ENCODE peak calls at places on chromosomes 16 and 17, in five cellular contexts. P is nephron progenitor cell; M is omental fat pad; Z is activated CD8-positive, alpha-beta T cell treated with anti-CD3 and anti-CD28 coated beads for 36 hours; X is A549. C is an unnamed sample.

GRCh38 chr17:14736631-14737030 is 435.8 kb downstream of the HS3ST3B1 start:
- DNase-seq in P (no peak), X (no peak), Z (no peak), M (no peak), C (no peak)

GRCh38 chr16:51039638-51040331 is 111.3 kb downstream of the SALL1 start:
- DNase-seq in P (no peak), M (no peak), Z (no peak), X (no peak), C (no peak)

GRCh38 chr17:78517421-78517820 is 59.8 kb downstream of the DNAH17 start:
- DNase-seq in X (no peak), M (no peak), P (no peak), Z (no peak), C (no peak)

GRCh38 chr17:13346081-13346533 is 255.6 kb downstream of the HS3ST3A1 start:
- DNase-seq in P (no peak), M (no peak), Z (no peak), X (no peak), C (no peak)

GRCh38 chr16:9003322-9003721 is 39.6 kb upstream of the USP7 start:
- DNase-seq in Z (no peak), X (no peak), P (no peak), M (no peak), C (no peak)

GRCh38 chr17:27751622-27752490 is 48.5 kb downstream of the NOS2 start:
- DNase-seq in X (no peak), P (no peak), Z (no peak), M (no peak), C (no peak)

GRCh38 chr16:56625943-56626654 is 518 bp downstream of the MT1E start:
- DNase-seq in Z (no peak), P (no peak), X (no peak), M (no peak), C (no peak)

GRCh38 chr17:63996430-63997182 is 1.5 kb upstream of the PRR29 start:
- DNase-seq in X (no peak), P (no peak), M (no peak), Z (no peak), C (no peak)

GRCh38 chr17:64178011-64178825 is 48.3 kb upstream of the ERN1 start:
- DNase-seq in X (no peak), Z (no peak), M (no peak), P (no peak), C (no peak)

GRCh38 chr16:70750893-70751467 is 50.0 kb downstream of the VAC14 start:
- DNase-seq in X (peak), M (peak), Z (no peak), P (no peak), C (no peak)

GRCh38 chr17:79620207-79621038 is 9.6 kb upstream of the RBFOX3 start:
- DNase-seq in P (no peak), X (no peak), Z (no peak), M (peak), C (no peak)

GRCh38 chr17:17205368-17206148 is 575 bp downstream of the PLD6 start:
- DNase-seq in Z (peak), M (peak), X (peak), P (no peak), C (no peak)

GRCh38 chr17:50560931-50561750 is 626 bp downstream of the CACNA1G start:
- DNase-seq in M (no peak), X (no peak), P (peak), Z (peak), C (no peak)

GRCh38 chr16:4679854-4680636 is 13.3 kb upstream of the NUDT16L1 start:
- DNase-seq in P (no peak), Z (peak), M (peak), X (no peak), C (no peak)

GRCh38 chr16:29811896-29812665 is at the start of gene PRRT2:
- DNase-seq in P (peak), M (no peak), Z (peak), X (no peak), C (peak)

GRCh38 chr16:17177968-17178880 is 292.5 kb downstream of the XYLT1 start:
- DNase-seq in X (no peak), P (no peak), M (no peak), Z (no peak), C (no peak)

GRCh38 chr17:42865638-42866094 is 14.7 kb downstream of the AOC3 start:
- DNase-seq in P (no peak), M (no peak), X (no peak), Z (no peak), C (no peak)

GRCh38 chr17:58991718-58992331 is 114.9 kb downstream of the TRIM37 start:
- DNase-seq in M (no peak), P (no peak), Z (no peak), X (peak), C (no peak)

GRCh38 chr17:63140255-63140654 is 174.2 kb downstream of the TANC2 start:
- DNase-seq in Z (peak), P (no peak), M (no peak), X (no peak), C (no peak)

GRCh38 chr16:87138316-87138715 is 178.9 kb downstream of the C16orf95 start:
- DNase-seq in Z (no peak), M (no peak), X (no peak), P (no peak), C (no peak)

GRCh38 chr16:4944333-4945281 is 7.7 kb upstream of the PPL start:
- DNase-seq in Z (peak), P (no peak), X (peak), M (peak), C (no peak)

GRCh38 chr17:79851461-79851817 is 12.2 kb upstream of the CBX4 start:
- DNase-seq in Z (no peak), M (no peak), P (no peak), X (peak), C (no peak)

DNA sequence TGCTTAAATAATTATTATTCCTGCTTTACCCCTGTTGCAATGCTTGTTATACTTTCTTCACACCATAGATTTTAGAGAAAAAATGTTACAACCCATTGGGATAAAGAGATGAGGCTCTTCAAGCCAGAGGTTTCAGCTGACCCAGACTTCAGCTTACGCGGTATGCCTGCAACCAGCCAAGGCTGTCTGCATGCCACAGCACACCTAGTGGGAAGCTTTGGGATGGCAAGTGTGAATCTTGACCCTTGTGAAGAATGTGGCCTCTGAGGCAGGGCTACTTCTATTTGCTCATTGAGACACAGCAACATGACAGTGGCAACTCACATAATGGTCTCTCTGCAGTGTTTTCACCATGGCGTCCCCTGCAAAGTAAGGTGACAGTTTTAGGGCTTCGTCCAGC is 193.9 kb upstream of the PIRT start:
- DNase-seq in M (no peak), P (peak), Z (no peak), X (peak), C (no peak)
- TF ChIP-seq CTCF in M (no peak), P (peak), Z (no peak), X (no peak), C (peak)

DNA sequence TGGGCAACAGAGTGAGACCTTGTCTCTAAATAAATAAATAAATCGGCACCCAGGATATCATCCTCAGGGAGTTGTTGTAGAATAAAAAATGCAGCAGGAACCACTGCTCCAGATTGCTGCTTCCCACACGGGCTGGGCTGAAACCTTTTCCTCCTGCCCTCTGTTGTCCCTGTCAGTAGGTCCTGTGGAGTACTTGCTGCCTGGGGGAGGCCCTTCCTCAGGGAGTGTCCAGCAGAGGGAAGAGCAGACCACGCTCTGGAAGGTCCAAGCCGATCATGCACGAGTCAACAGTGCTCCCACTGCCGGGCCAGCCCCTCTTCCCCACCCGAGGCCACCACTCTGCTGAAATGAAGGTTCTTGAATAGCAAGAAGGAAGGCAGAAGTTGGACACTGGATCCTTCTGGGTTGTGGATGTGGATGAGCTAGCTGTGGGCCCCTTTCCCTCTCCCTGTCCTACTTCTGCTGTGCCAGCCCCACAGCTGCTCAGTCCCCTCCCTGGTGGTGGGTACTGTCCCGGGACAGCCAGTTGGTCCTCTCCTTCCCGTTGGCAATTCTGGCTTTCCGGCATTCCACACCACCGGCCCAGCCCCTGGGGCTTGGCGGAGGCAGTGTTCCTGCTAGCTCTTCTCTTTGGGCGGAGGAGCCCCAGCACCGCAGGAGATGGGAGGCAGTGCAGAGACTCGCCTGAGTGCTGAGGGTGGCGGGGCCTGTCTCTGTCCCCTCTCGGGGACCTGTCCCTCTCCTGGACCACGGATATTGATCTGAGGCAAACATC is 10.8 kb downstream of the CDK5R1 start:
- DNase-seq in Z (no peak), X (peak), M (no peak), P (no peak), C (no peak)
- TF ChIP-seq CTCF in Z (no peak), X (no peak), M (no peak), P (no peak), C (no peak)

GRCh38 chr16:85028638-85029412 is 1.2 kb downstream of the KIAA0513 start:
- DNase-seq in M (no peak), X (no peak), Z (peak), P (no peak), C (no peak)

GRCh38 chr16:85027349-85027967 is at the start of gene KIAA0513:
- DNase-seq in M (peak), P (peak), Z (peak), X (peak), C (peak)

GRCh38 chr16:85026696-85027095 is 899 bp upstream of the KIAA0513 start:
- DNase-seq in M (no peak), Z (no peak), P (no peak), X (no peak), C (no peak)

GRCh38 chr16:85029413-85029794 is 1.8 kb downstream of the KIAA0513 start:
- DNase-seq in M (no peak), Z (peak), P (no peak), X (no peak), C (no peak)

DNA sequence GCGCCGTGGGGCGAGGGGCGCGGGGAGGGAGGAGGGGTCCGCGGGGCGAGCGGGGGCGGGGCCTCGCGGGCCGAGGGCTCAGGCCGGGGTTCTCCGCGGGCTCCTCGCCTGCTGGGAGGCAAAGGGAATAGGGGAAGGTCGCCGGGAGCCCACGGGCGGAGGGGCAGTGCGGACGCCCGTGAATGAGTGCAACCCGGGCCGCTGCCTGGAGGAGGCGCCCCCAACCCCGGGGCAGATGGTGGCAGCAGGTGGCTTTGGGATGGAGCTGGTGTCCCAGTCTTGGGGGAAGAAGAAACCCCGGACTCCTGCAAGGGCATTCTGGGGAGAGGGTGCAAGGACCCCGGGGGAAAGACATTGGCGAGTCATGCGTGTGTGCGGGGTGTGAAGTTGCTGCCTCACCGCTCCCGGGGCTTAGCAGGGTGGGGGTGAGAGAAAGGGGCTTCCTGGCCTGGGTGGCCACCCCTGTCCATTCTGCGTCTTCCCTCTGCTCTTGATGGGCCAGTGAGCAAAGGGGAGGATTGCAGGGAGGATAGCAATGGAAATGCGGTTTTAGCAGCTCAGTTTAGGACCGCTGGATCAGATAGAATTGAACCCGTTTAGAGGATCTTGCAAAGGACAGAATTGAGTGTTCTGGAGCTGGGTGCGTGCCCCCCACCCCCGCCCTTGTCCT is 508 bp downstream of the KIAA0513 start:
- DNase-seq in X (no peak), P (no peak), Z (peak), M (no peak), C (no peak)
- TF ChIP-seq CTCF in X (no peak), P (no peak), Z (peak), M (no peak), C (peak)

GRCh38 chr17:75774471-75774987 is 9.5 kb upstream of the GALK1 start:
- DNase-seq in M (no peak), X (no peak), Z (peak), P (no peak), C (no peak)

GRCh38 chr17:75771334-75772281 is 6.6 kb upstream of the GALK1 start:
- DNase-seq in P (no peak), M (no peak), Z (no peak), X (no peak), C (no peak)

GRCh38 chr17:75773808-75774470 is 8.9 kb upstream of the GALK1 start:
- DNase-seq in X (no peak), P (no peak), Z (no peak), M (no peak), C (no peak)

GRCh38 chr17:75774988-75775668 is 9.5 kb upstream of the UNK start:
- DNase-seq in M (no peak), Z (peak), X (no peak), P (no peak), C (no peak)

DNA sequence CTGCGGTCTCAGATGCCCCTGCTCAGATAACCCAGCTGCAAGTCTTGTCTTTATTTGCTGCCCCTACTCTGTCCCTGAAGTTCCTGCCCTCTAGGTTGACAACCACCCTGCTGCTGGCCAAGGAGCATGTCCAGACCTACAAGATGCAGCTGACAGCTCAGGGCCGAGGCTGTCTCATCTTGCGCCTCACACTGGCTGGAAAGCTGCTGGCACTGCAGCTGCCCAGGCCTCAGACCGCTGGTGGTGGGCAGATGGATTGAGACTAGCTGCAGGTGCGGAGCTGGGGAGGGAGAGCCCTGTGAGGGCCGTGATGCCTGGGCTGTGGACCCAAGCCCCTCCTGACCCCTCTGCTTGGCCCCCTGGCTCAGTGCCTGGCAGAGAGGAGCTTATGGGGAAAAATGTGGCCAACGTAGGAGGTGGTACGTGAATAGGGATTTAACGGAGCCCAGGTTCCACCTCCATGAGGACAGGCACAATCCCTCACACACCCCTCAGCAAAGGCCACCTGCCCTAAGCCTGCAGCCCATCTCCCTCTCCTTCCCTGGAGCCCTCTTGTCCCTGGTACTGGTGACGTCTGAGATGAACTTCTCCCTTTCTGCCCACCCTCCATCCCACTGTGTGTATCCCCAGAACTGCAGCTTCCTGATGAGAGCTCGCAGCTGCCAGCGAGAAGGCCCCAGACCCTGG is 8.3 kb upstream of the GALK1 start:
- DNase-seq in Z (no peak), X (no peak), M (no peak), P (no peak), C (no peak)
- TF ChIP-seq CTCF in Z (no peak), X (no peak), M (no peak), P (no peak), C (no peak)

GRCh38 chr17:75731716-75732498 is 10.6 kb downstream of the ITGB4 start:
- DNase-seq in Z (no peak), P (no peak), X (no peak), M (no peak), C (no peak)
- TF ChIP-seq CTCF in Z (no peak), P (no peak), X (no peak), M (no peak), C (no peak)

GRCh38 chr17:4738136-4739121 is 1.2 kb upstream of the ZMYND15 start:
- DNase-seq in P (no peak), X (no peak), M (no peak), Z (peak), C (no peak)
- TF ChIP-seq CTCF in P (no peak), X (no peak), M (no peak), Z (no peak), C (no peak)

C was measured in neural crest cell.